ENCODE peak calls at places on chromosomes 13 and 19, in six cellular contexts. T is suprapubic skin, V is tibial nerve, U is IMR-90, Z is adrenal gland, I is stomach. P is an unnamed sample.

GRCh38 chr13:30715837-30716236 is 19.5 kb upstream of the ALOX5AP start:
- DNase-seq in V (no peak), U (no peak), T (no peak), I (no peak), Z (no peak), P (no peak)

GRCh38 chr13:44438234-44438579 is 64.6 kb downstream of the SERP2 start:
- DNase-seq in I (no peak), Z (no peak), U (no peak), T (no peak), V (no peak), P (no peak)

GRCh38 chr19:48405850-48406249 is 12.4 kb downstream of the GRIN2D start:
- DNase-seq in V (no peak), U (peak; percentile 18), Z (no peak), I (no peak), T (no peak), P (no peak)

GRCh38 chr13:92136449-92137180 is 738.2 kb downstream of the GPC5 start:
- DNase-seq in U (no peak), V (no peak), Z (no peak), T (no peak), I (no peak), P (no peak)

GRCh38 chr13:36148436-36148835 is 17.3 kb upstream of the DCLK1 start:
- DNase-seq in V (no peak), U (no peak), Z (no peak), I (no peak), T (no peak), P (no peak)

GRCh38 chr13:51500687-51501086 is 47.9 kb upstream of the INTS6 start:
- DNase-seq in V (no peak), U (no peak), Z (no peak), I (no peak), T (no peak), P (no peak)

GRCh38 chr19:48424694-48425219 is 21.0 kb upstream of the GRWD1 start:
- DNase-seq in U (peak; percentile 72), I (no peak), V (no peak), T (no peak), Z (no peak), P (peak; percentile 24)

GRCh38 chr19:7340959-7341837 is 7.5 kb upstream of the ARHGEF18 start:
- DNase-seq in V (peak; percentile 80), I (peak; percentile 87), U (peak; percentile 64), Z (peak; percentile 66), T (peak; percentile 89), P (peak; percentile 94)

GRCh38 chr19:50514346-50515167 is 844 bp upstream of the ASPDH start:
- DNase-seq in Z (no peak), T (peak; percentile 75), I (no peak), U (no peak), V (no peak), P (no peak)

GRCh38 chr13:73767747-73768315 is 366.4 kb downstream of the KLF12 start:
- DNase-seq in V (no peak), T (no peak), U (no peak), I (no peak), Z (no peak), P (no peak)

DNA sequence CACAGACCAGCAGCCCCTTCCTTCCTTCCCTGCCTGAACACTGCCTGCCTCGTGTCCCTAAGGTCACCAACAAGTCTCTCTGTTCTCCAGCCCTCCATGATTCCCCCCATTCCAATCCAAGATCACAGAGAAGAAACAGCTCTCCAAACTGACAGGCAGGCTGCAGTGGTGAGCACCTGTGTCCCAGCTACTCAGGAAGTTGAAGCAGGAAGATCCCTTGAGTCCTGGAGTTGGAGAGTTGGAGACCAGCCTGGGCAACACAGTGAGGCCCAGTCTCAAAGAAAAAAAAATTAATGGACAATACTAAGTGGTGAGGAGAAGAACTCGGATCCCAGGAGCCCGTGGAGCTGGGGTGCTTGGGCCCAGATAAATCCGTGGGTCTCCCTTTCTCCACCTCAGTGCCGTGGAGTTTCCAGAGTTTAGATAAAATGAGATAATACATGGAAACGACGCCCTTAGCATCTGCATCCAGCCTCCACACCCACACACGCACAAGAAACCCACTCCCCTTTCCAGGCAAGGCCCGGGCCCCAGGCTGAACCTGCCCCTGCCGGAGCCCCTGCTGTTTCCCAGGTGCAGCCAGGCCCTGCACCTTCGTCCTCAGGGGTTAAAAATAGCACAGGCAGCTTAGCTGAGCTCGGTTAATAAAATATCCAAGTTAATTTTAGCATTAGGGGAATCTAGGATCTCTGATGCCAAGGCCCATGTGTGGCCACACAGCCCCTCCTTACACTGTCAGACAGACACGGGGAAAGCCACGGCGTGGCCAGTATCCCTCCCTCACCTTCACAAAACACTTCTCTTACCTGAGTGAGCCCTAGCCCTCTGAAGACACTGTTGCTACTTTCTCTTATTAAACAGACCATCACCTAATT is 4.7 kb downstream of the RASA3 start:
- DNase-seq in Z (no peak), V (no peak), T (no peak), I (no peak), U (no peak), P (no peak)
- H3K4me1 ChIP-seq in Z (peaks cover 36% of the 10 kb centered on the region), V (peaks cover 35% of the 10 kb centered on the region), T (peaks cover 50% of the 10 kb centered on the region), I (peaks cover 42% of the 10 kb centered on the region), U (peaks cover 33% of the 10 kb centered on the region), P (peaks cover 7% of the 10 kb centered on the region)

DNA sequence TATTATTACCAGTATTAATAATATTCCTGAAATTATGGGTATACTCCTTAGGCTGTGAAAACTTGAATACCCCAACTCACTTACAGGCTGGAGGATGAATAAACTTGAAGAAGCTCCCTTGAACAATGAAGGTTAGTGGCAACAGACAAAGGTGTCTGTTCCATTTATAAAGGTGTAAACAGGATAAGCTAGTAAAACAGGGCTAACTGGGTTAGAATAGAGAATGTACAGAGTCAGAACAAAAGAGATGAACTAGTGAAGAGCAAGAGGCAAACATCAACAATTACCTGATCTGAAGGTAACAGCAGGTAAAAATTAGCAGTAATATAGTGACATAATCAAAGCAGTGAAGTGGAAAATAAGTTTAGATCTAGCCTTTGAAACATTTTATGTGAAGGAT is 23.2 kb downstream of the MICU2 start:
- DNase-seq in T (no peak), I (no peak), V (no peak), Z (no peak), U (no peak), P (no peak)
- TF ChIP-seq POLR2A in T (no peak), I (no peak), V (no peak), Z (no peak), U (no peak), P (no peak)

GRCh38 chr19:15317392-15318011 is 14.8 kb downstream of the BRD4 start:
- DNase-seq in U (peak; percentile 80), V (no peak), Z (no peak), T (no peak), I (no peak), P (peak; percentile 7)
- H3K4me1 ChIP-seq in U (peaks cover 49% of the 10 kb centered on the region), V (peaks cover 72% of the 10 kb centered on the region), Z (peaks cover 88% of the 10 kb centered on the region), T (peaks cover 92% of the 10 kb centered on the region), I (peaks cover 86% of the 10 kb centered on the region), P (peaks cover 39% of the 10 kb centered on the region)

DNA sequence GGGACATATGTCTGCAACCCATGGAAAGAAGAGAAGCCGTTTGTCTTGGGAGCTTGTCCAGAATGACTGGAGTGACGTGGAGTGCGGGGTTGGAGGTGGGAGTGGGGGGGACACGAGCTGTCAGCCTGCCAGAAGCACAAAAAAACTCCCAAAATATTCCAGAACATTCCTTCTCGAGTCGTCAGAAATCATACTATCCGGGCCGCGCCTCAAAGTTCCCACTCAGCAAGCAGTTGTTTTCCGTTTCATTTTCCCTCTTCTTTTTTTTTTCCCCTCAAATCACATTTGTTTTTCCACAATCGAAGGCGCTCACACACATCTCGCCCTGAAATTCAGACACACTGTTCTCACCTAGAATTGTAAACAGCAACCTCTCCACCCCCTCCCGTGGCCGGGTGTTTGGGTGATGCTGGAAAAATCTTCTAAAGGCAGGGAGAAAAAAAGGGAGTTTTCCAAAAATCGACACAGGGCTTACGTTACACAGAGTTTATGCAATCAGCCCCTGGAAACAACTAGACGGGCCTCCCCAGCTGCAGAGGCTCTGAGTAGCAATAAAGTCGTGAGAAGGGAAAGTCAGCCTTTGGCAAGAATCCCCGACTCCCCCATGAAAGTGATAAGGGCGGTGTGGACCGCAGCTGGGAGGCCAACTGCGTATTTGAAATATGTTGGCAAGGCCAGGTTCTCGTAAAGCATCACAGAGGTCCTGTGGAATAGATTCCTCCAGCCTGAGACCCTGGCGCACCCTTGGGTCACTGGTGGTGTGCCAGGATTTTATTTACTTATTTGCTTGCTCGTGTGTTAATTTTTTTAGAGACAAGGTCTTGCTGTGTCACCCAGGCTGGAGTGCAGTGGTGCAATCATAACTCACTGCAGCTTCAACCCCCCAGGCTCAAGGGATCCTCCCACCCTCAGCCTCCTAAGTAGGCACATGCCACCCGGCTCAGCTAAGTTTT is 31.2 kb upstream of the KLF2 start:
- DNase-seq in V (peak; percentile 70), I (peak; percentile 66), T (peak; percentile 87), Z (peak; percentile 82), U (peak; percentile 99), P (peak; percentile 88)
- TF ChIP-seq POLR2A in V (no peak), I (no peak), T (no peak), Z (no peak), U (peak; percentile 67), P (peak; percentile 28)

DNA sequence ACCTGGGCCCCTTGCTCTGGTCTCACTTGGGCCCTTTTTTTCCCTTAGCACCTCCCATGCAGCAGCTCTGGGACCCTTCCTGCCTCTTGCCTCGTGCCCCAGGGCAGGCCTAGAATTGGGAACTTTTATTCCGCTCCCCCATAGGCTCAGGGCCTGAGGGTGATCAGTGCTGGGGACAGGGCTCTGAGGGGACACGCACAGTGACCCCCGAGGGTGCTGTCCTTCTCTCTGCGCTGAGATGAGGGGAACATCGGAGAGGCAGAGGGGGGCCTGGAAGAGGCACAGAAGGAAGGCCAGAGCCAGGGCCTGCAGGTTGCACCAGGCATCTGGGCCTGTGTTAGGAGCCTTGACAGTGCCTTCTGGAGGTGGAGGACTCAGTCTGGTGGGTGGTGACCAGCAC is 10.8 kb downstream of the EPN1 start:
- DNase-seq in Z (no peak), T (no peak), V (no peak), I (no peak), U (no peak), P (no peak)
- H3K4me1 ChIP-seq in Z (peaks cover 31% of the 10 kb centered on the region), T (peaks cover 9% of the 10 kb centered on the region), V (no peaks in the 10 kb centered on the region), I (peaks cover 83% of the 10 kb centered on the region), U (peaks cover 5% of the 10 kb centered on the region), P (peaks cover 8% of the 10 kb centered on the region)

DNA sequence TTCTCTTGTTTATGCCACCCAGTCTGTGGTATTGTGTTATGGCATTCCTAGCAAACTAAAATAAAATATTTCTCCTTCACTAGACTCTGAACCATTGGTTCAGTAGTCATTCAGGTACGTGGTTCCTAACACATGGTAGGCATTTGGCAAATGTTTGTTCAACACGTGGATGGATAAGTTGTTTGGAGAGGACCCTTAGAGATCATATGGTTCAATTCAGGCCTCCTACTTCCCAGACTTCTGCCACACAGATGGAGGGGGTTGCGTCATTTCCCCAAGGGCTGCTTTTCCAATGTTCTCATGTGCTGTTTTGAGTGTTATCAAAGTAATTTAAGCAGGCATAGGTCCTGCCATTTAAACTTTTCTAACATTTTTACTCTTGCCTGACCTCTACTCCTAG is 6.7 kb downstream of the CXCL17 start:
- DNase-seq in V (peak; percentile 35), T (no peak), Z (no peak), U (no peak), I (no peak), P (no peak)
- TF ChIP-seq POLR2A in V (no peak), T (no peak), Z (no peak), U (no peak), I (no peak), P (no peak)